ENCODE peak calls at places on chromosomes 3 and 15, in nine cellular contexts. W, G, H, N, P, U, S, I and L are unnamed samples.
A peak's percentile ranks its signal among the peaks of the same experiment; 100 is the strongest.

GRCh38 chr3:182980204-182981037 is at the start of gene DCUN1D1:
- DNase-seq in P (peak; percentile 85), U (peak; percentile 82), W (peak; percentile 84), H (peak; percentile 93), I (peak; percentile 93), S (peak; percentile 88), G (peak; percentile 85), N (peak; percentile 94), L (no peak)

GRCh38 chr15:84813435-84813834 is 3.7 kb upstream of the ALPK3 start:
- DNase-seq in H (no peak), I (no peak), P (no peak), S (no peak), U (no peak), N (no peak), G (no peak), W (no peak), L (no peak)

GRCh38 chr3:117097356-117097755 is 387.8 kb downstream of the TUSC7 start:
- DNase-seq in U (no peak), H (no peak), N (no peak), P (no peak), G (no peak), S (no peak), I (no peak), W (no peak), L (no peak)

GRCh38 chr3:37667359-37667758 is 194.3 kb upstream of the CTDSPL start:
- DNase-seq in G (no peak), H (no peak), P (no peak), N (peak; percentile 84), I (no peak), U (no peak), S (no peak), W (no peak), L (no peak)

GRCh38 chr3:172107403-172107802 is 68.0 kb downstream of the FNDC3B start:
- DNase-seq in W (no peak), N (no peak), U (no peak), G (peak; percentile 67), H (no peak), P (peak; percentile 50), I (no peak), S (no peak), L (no peak)

GRCh38 chr15:101615986-101616848 is 36.0 kb downstream of the TM2D3 start:
- DNase-seq in W (peak; percentile 48), G (no peak), H (peak; percentile 68), N (peak; percentile 81), U (peak; percentile 22), I (peak; percentile 73), S (peak; percentile 81), P (no peak), L (no peak)

GRCh38 chr3:279325-279724 is 82.8 kb downstream of the CHL1 start:
- DNase-seq in H (no peak), G (no peak), S (no peak), U (no peak), W (no peak), N (no peak), I (no peak), P (no peak), L (no peak)

GRCh38 chr3:151198849-151199248 is 4.2 kb downstream of the GPR171 start:
- DNase-seq in W (no peak), P (no peak), I (no peak), G (no peak), H (no peak), N (no peak), U (no peak), S (no peak), L (no peak)

GRCh38 chr3:121821421-121822199 is 13.2 kb downstream of the IQCB1 start:
- DNase-seq in U (no peak), H (no peak), P (no peak), G (no peak), I (no peak), N (no peak), W (no peak), S (no peak), L (no peak)
- H3K36me3 ChIP-seq in U (peaks cover 3% of the 10 kb centered on the region), H (peaks cover 78% of the 10 kb centered on the region), P (peaks cover 86% of the 10 kb centered on the region), G (peaks cover 51% of the 10 kb centered on the region), I (peaks cover 62% of the 10 kb centered on the region), N (peaks cover 67% of the 10 kb centered on the region), W (peaks cover 40% of the 10 kb centered on the region), S (no peaks in the 10 kb centered on the region), L (peaks cover 46% of the 10 kb centered on the region)

GRCh38 chr15:70763950-70764730 is 782 bp upstream of the UACA start:
- DNase-seq in S (no peak), N (no peak), I (no peak), P (no peak), H (no peak), W (no peak), G (no peak), U (no peak), L (no peak)

GRCh38 chr15:70762469-70763119 is 764 bp downstream of the UACA start:
- DNase-seq in G (no peak), S (peak; percentile 35), W (peak; percentile 63), H (peak; percentile 81), U (peak; percentile 63), I (peak; percentile 50), N (peak; percentile 38), P (no peak), L (no peak)

GRCh38 chr15:70761046-70761445 is 2.3 kb downstream of the UACA start:
- DNase-seq in W (no peak), N (no peak), H (no peak), I (no peak), P (no peak), G (no peak), U (no peak), S (no peak), L (no peak)

GRCh38 chr15:70763120-70763949 is at the start of gene UACA:
- DNase-seq in W (peak; percentile 98), H (peak; percentile 98), S (peak; percentile 97), U (peak; percentile 97), I (peak; percentile 96), G (peak; percentile 45), N (peak; percentile 97), P (no peak), L (peak; percentile 98)

GRCh38 chr15:70761931-70762468 is 1.4 kb downstream of the UACA start:
- DNase-seq in P (no peak), G (no peak), W (no peak), I (no peak), H (no peak), N (no peak), U (no peak), S (no peak), L (no peak)
- H3K4me3 ChIP-seq in P (no peak overlapping the region), G (no peak overlapping the region), W (peak overlapping the region; percentile 91), I (peak overlapping the region; percentile 90), H (peak overlapping the region; percentile 97), N (peak overlapping the region; percentile 90), U (no peak overlapping the region), S (peak overlapping the region; percentile 73), L (peak overlapping the region; percentile 89)

GRCh38 chr3:161369531-161369930 is 1.8 kb downstream of the SPTSSB start:
- DNase-seq in W (no peak), S (no peak), I (no peak), U (no peak), N (no peak), H (no peak), P (no peak), G (no peak), L (no peak)

GRCh38 chr3:161366067-161366466 is 5.2 kb downstream of the SPTSSB start:
- DNase-seq in I (no peak), N (no peak), H (no peak), U (no peak), G (no peak), S (no peak), W (no peak), P (no peak), L (no peak)

GRCh38 chr3:161372321-161373260 is 1.3 kb upstream of the SPTSSB start:
- DNase-seq in S (no peak), I (no peak), H (no peak), N (peak; percentile 19), U (peak; percentile 3), P (no peak), G (peak; percentile 10), W (peak; percentile 31), L (no peak)

DNA sequence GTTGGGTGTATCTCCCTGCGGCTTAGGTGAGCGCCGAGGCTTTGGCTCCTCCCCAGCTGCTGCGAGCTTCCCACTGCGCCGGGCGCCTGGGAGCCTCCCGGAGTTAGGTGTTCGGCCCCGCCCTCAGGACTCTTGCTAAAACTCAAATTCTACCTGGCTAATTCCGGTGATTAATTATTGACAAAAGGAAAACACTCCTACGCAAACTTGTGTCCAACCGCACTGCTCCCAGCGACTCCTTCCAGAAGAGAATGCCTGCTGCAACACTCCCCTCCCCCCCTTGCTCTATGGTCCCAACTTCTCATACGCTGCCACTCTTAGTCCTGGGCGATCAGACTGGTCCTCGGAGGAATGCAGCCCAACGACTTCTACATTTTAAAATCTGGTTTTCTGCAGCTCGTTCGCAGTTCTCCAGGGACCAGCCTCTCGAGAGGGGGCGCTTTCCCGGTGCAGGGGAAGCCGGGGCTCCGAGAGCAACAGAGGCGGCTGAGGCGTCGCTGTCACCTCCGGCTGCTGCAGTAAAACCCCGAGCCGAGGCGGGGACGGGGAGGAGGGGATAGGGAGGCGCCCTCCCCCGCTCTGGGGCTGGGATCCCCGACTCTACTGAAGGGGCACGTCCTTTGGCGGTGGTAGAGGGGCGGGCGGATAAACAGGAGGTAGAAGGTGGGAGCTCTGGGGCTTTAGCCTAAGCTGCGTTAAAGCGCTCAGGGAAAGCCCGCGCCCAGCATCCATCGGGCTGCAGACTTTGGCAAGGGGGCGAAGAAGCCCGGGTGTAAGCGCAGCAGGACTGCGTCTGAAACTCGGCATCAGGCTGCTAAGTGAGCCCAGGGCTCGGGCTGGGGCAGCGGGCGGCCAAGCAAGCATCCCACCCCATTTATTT is at the start of gene SPTSSB:
- DNase-seq in I (peak; percentile 16), P (no peak), S (no peak), N (peak; percentile 23), G (peak; percentile 31), H (peak; percentile 72), U (peak; percentile 22), W (peak; percentile 72), L (no peak)
- H3K36me3 ChIP-seq in I (no peaks in the 10 kb centered on the region), P (no peaks in the 10 kb centered on the region), S (no peaks in the 10 kb centered on the region), N (no peaks in the 10 kb centered on the region), G (no peaks in the 10 kb centered on the region), H (no peaks in the 10 kb centered on the region), U (no peaks in the 10 kb centered on the region), W (no peaks in the 10 kb centered on the region), L (no peaks in the 10 kb centered on the region)

GRCh38 chr3:46981932-46982471 is 2.5 kb downstream of the NBEAL2 start:
- DNase-seq in U (peak; percentile 36), N (peak; percentile 56), H (no peak), P (no peak), I (peak; percentile 30), S (no peak), G (no peak), W (no peak), L (no peak)
- H3K4me3 ChIP-seq in U (no peak overlapping the region), N (peak overlapping the region; percentile 60), H (peak overlapping the region; percentile 57), P (no peak overlapping the region), I (peak overlapping the region; percentile 44), S (no peak overlapping the region), G (peak overlapping the region; percentile 17), W (no peak overlapping the region), L (peak overlapping the region; percentile 58)